ENCODE peak calls at places on chromosome 14, in five cellular contexts. L is aorta, Y is cardiac muscle cell, R is fibroblast of lung, W is right cardiac atrium. Z is an unnamed sample.

GRCh38 chr14:96949594-96949993 is 152.4 kb downstream of the VRK1 start:
- DNase-seq in L (no peak), Y (no peak), R (no peak), W (no peak), Z (no peak)

GRCh38 chr14:101111620-101112290 is 208.2 kb upstream of the RTL1 start:
- DNase-seq in L (peak; percentile 70), Y (no peak), R (no peak), W (no peak), Z (no peak)

GRCh38 chr14:96177766-96178377 is 26.8 kb upstream of the BDKRB2 start:
- DNase-seq in L (no peak), Y (peak; percentile 52), R (no peak), W (no peak), Z (peak; percentile 12)

GRCh38 chr14:21332950-21333349 is 50.9 kb downstream of the SUPT16H start:
- DNase-seq in L (no peak), Y (no peak), R (no peak), W (no peak), Z (no peak)

GRCh38 chr14:38171197-38171596 is 36.5 kb upstream of the SSTR1 start:
- DNase-seq in L (no peak), Y (no peak), R (peak; percentile 25), W (no peak), Z (no peak)

GRCh38 chr14:100306256-100306505 is at the start of gene SLC25A29:
- DNase-seq in L (no peak), Y (no peak), R (no peak), W (no peak), Z (peak; percentile 5)

GRCh38 chr14:86321151-86321550 is 791.2 kb downstream of the FLRT2 start:
- DNase-seq in L (no peak), Y (no peak), R (no peak), W (no peak), Z (no peak)

GRCh38 chr14:104080557-104081492 is 4.7 kb upstream of the ASPG start:
- DNase-seq in L (no peak), Y (no peak), R (no peak), W (no peak), Z (no peak)

GRCh38 chr14:75277796-75278421 is 719 bp upstream of the FOS start:
- DNase-seq in L (no peak), Y (no peak), R (no peak), W (no peak), Z (no peak)

GRCh38 chr14:104925941-104926609 is 1.4 kb downstream of the PLD4 start:
- DNase-seq in L (peak; percentile 67), Y (peak; percentile 34), R (peak; percentile 6), W (peak; percentile 46), Z (no peak)

GRCh38 chr14:94113908-94114588 is 3.5 kb downstream of the IFI27 start:
- DNase-seq in L (no peak), Y (no peak), R (peak; percentile 66), W (no peak), Z (no peak)

GRCh38 chr14:71117839-71118743 is 210.8 kb downstream of the PCNX1 start:
- DNase-seq in L (no peak), Y (peak; percentile 83), R (peak; percentile 90), W (no peak), Z (no peak)

GRCh38 chr14:79166171-79166570 is 996.0 kb downstream of the NRXN3 start:
- DNase-seq in L (no peak), Y (no peak), R (no peak), W (no peak), Z (no peak)

GRCh38 chr14:101062611-101063010 is 159.1 kb upstream of the RTL1 start:
- DNase-seq in L (peak; percentile 45), Y (peak; percentile 44), R (peak; percentile 36), W (no peak), Z (no peak)

GRCh38 chr14:78683206-78683605 is 513.0 kb downstream of the NRXN3 start:
- DNase-seq in L (no peak), Y (no peak), R (peak; percentile 9), W (no peak), Z (no peak)

GRCh38 chr14:106841701-106842100 is 1315.3 kb downstream of the TMEM121 start:
- DNase-seq in L (no peak), Y (no peak), R (no peak), W (no peak), Z (no peak)

GRCh38 chr14:61388173-61388975 is 67.0 kb downstream of the PRKCH start:
- DNase-seq in L (no peak), Y (peak; percentile 4), R (peak; percentile 25), W (no peak), Z (no peak)

GRCh38 chr14:73180385-73180805 is 44.1 kb downstream of the PSEN1 start:
- DNase-seq in L (no peak), Y (peak; percentile 83), R (peak; percentile 60), W (no peak), Z (no peak)

GRCh38 chr14:42163136-42163535 is 556.5 kb downstream of the LRFN5 start:
- DNase-seq in L (no peak), Y (no peak), R (no peak), W (no peak), Z (no peak)

GRCh38 chr14:77580964-77581505 is 35.4 kb downstream of the SPTLC2 start:
- DNase-seq in L (no peak), Y (peak; percentile 64), R (peak; percentile 76), W (no peak), Z (peak; percentile 64)

GRCh38 chr14:45838597-45838996 is 585.6 kb upstream of the MIS18BP1 start:
- DNase-seq in L (no peak), Y (no peak), R (no peak), W (no peak), Z (no peak)

GRCh38 chr14:70567791-70568190 is 32.7 kb downstream of the MED6 start:
- DNase-seq in L (no peak), Y (peak; percentile 46), R (peak; percentile 20), W (no peak), Z (no peak)

GRCh38 chr14:24849471-24849870 is 200.5 kb downstream of the STXBP6 start:
- DNase-seq in L (no peak), Y (no peak), R (no peak), W (no peak), Z (no peak)

DNA sequence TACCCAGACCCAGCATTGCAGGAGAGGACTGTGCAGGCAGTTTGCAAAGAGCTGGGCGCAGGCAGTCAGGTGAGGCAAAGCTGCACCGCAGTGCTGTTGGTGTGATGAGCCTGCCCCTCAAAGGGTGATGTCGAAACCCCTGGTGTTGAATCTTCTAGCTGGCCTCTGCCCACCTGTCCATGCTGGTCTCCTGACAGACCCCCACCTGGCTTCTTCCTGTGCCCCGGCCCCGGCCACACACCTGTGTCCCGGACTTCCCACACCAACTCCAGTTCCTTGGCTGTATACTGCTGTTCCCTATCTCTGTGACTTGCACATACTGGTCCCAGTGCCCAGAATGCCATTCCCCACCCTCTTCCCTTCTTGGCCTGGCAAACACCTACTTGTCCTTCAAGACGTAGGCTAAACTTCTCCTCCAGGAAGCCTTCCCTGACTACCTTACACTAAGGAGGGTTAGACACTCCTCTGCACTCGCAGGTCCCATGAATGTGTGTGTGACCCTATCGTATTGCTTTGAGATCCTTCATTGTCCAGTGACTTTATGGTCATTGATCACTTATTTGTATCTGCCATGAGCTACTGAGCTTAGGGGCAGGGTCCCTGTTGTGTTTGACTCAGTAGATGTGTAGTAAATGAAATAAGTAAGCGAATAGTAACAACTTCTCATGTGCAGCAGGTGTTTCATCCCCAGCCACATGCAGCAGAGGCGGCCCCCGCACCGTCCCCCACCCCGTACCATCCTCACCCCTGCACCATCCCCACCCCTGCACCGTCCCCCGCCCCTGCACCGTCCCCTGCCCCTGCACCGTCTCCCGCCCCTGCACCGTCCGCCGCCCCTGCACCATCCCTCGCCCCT is 37.4 kb downstream of the ESRRB start:
- DNase-seq in L (no peak), Y (no peak), R (no peak), W (no peak), Z (no peak)
- H3K4me3 ChIP-seq in L (no peak overlapping the region), Y (no peak overlapping the region), R (no peak overlapping the region), W (no peak overlapping the region), Z (no peak overlapping the region)

DNA sequence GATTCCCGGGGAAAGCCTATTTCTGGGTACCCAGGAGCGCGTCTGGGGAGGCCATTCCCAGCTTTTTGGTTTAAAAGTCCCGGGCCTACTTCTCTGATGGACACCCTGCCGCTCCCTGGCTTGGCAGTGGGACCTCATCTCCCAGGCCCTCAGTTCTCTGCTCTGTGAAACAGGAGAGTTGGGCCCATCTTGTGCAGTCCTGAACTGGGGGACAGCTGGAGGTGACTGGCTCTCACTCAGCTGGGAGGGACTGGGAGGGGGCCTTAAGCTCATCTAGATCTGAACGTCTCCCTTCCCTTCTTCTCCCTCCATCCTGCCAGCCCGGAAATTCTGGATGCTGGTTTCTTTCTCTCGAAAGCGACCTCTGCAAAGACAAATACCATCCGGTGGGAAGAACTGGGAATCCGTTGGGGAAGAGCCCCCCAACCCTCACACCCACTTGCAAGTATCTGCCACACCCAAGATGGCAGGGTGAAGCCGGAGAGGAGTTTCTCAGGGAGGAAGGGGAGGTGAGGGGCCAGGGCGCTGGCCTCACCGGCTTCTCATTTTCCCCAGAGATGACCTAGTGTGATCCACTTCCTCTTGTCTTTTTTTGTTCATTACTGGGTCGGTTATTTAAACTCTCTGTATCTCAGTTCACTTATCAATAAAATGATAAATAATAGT is 1.4 kb downstream of the RIN3 start:
- DNase-seq in L (no peak), Y (peak; percentile 17), R (no peak), W (no peak), Z (no peak)
- H3K4me1 ChIP-seq in L (no peaks in the 10 kb centered on the region), Y (no peaks in the 10 kb centered on the region), R (peaks cover 11% of the 10 kb centered on the region), W (peaks cover 8% of the 10 kb centered on the region), Z (peaks cover 15% of the 10 kb centered on the region)

GRCh38 chr14:49881296-49882006 is 11.4 kb upstream of the ARF6 start:
- DNase-seq in L (no peak), Y (no peak), R (no peak), W (no peak), Z (no peak)

GRCh38 chr14:49880267-49881064 is 12.4 kb upstream of the ARF6 start:
- DNase-seq in L (no peak), Y (no peak), R (peak; percentile 24), W (no peak), Z (no peak)

GRCh38 chr14:49886523-49886922 is 6.4 kb upstream of the ARF6 start:
- DNase-seq in L (no peak), Y (no peak), R (no peak), W (no peak), Z (no peak)

GRCh38 chr14:49879683-49880204 is 13.1 kb upstream of the ARF6 start:
- DNase-seq in L (no peak), Y (peak; percentile 75), R (peak; percentile 51), W (no peak), Z (peak; percentile 86)

DNA sequence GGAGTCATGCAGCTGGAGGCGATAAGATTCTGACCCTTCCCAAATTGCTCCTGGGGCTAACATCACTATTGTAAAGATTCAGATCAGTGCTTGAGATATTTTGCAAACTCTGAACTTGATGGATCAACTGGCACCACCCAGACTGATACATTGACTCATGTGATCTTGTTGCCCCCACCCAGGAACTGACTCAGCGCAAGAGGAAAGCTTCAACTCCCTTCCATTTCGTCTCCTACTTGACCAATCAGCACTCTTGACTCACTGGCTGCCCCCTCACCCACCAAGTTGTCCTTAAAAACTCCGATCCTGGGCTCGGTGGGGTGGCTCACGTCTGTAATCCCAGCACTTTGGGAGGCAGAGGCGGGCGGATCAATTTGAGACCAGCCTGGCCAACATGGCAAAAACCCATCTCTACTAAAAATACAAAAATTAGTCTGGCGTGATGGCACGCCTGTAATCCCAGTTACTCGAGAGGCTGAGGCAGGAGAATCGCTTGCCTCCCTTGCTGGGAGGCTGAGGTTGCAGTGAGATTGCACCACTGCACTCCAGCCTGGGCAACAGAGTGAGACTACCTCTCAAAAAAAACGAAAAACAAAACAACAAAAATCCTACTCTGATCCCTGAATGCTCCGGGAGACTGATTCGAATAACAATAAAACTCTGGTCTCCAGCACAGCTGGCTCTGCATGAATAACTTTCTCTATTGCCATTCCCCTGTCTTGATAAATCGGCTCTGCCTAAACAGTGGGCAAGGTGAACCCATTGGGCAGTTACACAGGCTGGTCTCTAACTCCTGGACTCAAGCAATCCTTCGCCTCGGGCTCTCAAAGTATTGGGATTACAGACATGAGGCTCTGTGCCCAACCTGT is 9.8 kb upstream of the ARF6 start:
- DNase-seq in L (no peak), Y (no peak), R (peak; percentile 22), W (no peak), Z (peak; percentile 58)
- H3K4me3 ChIP-seq in L (no peak overlapping the region), Y (no peak overlapping the region), R (no peak overlapping the region), W (no peak overlapping the region), Z (no peak overlapping the region)

GRCh38 chr14:81396108-81396507 is 4.0 kb downstream of the STON2 start:
- DNase-seq in L (no peak), Y (no peak), R (peak; percentile 22), W (no peak), Z (no peak)
- H3K4me1 ChIP-seq in L (no peaks in the 10 kb centered on the region), Y (no peaks in the 10 kb centered on the region), R (peaks cover 6% of the 10 kb centered on the region), W (peaks cover 2% of the 10 kb centered on the region), Z (no peaks in the 10 kb centered on the region)